ENCODE peak calls at places on chromosomes 3 and 15, in five cellular contexts. One of them, this sample, is unnamed.

GRCh38 chr15:25739687-25740121 is 123.4 kb downstream of the ATP10A start:
- DNase-seq in IMR-90: peak; percentile 64
- DNase-seq in GM06990: no peak
- DNase-seq in EH: peak; percentile 65
- DNase-seq in BJ: no peak
- DNase-seq in this sample: no peak

GRCh38 chr15:92068121-92068520 is 214.6 kb downstream of the SLCO3A1 start:
- DNase-seq in IMR-90: peak; percentile 12
- DNase-seq in GM06990: no peak
- DNase-seq in EH: no peak
- DNase-seq in BJ: no peak
- DNase-seq in this sample: no peak

GRCh38 chr15:93505506-93505905 is 416.5 kb upstream of the RGMA start:
- DNase-seq in IMR-90: no peak
- DNase-seq in GM06990: no peak
- DNase-seq in EH: no peak
- DNase-seq in BJ: no peak
- DNase-seq in this sample: no peak

GRCh38 chr3:174116421-174116820 is 718.9 kb downstream of the NLGN1 start:
- DNase-seq in IMR-90: peak; percentile 84
- DNase-seq in GM06990: no peak
- DNase-seq in EH: peak; percentile 62
- DNase-seq in BJ: no peak
- DNase-seq in this sample: no peak

GRCh38 chr15:64532515-64532914 is 72.1 kb downstream of the ZNF609 start:
- DNase-seq in IMR-90: no peak
- DNase-seq in GM06990: no peak
- DNase-seq in EH: no peak
- DNase-seq in BJ: no peak
- DNase-seq in this sample: no peak

GRCh38 chr15:74383695-74384565 is 16.5 kb upstream of the CYP11A1 start:
- DNase-seq in IMR-90: peak; percentile 84
- DNase-seq in GM06990: peak; percentile 87
- DNase-seq in EH: no peak
- DNase-seq in BJ: no peak
- DNase-seq in this sample: peak; percentile 90

GRCh38 chr3:134446800-134447199 is 39.0 kb downstream of the ANAPC13 start:
- DNase-seq in IMR-90: peak; percentile 68
- DNase-seq in GM06990: no peak
- DNase-seq in EH: peak; percentile 83
- DNase-seq in BJ: no peak
- DNase-seq in this sample: no peak

GRCh38 chr15:97791824-97792792 is 168.4 kb upstream of the ARRDC4 start:
- DNase-seq in IMR-90: no peak
- DNase-seq in GM06990: no peak
- DNase-seq in EH: no peak
- DNase-seq in BJ: no peak
- DNase-seq in this sample: no peak

GRCh38 chr3:62567097-62568021 is 194.0 kb upstream of the FEZF2 start:
- DNase-seq in IMR-90: peak; percentile 79
- DNase-seq in GM06990: no peak
- DNase-seq in EH: peak; percentile 90
- DNase-seq in BJ: peak; percentile 37
- DNase-seq in this sample: no peak

This sample was measured in GM13977.